ENCODE peak calls at places on chromosomes 3 and 15, in six cellular contexts. S is fibroblast of the conjunctiva; Q is endothelial cell; W is Calu3; M is kidney epithelial cell; O is stimulated activated CD8-positive, alpha-beta memory T cell treated with anti-CD3 and anti-CD28 coated beads, Interleukin-15, amount 100 ng/mL, for 1 hour. L is an unnamed sample.

GRCh38 chr15:31358957-31359721 is 32.5 kb downstream of the KLF13 start:
- DNase-seq in S (no peak), Q (no peak), W (no peak), M (no peak), O (no peak), L (no peak)

GRCh38 chr15:73626072-73626471 is 7.1 kb downstream of the NPTN start:
- DNase-seq in S (no peak), Q (no peak), W (no peak), M (no peak), O (no peak), L (no peak)

GRCh38 chr3:168341192-168341816 is 245.6 kb upstream of the GOLIM4 start:
- DNase-seq in S (peak), Q (no peak), W (peak), M (peak), O (no peak), L (no peak)

GRCh38 chr3:134423153-134423552 is 48.9 kb upstream of the AMOTL2 start:
- DNase-seq in S (no peak), Q (no peak), W (peak), M (no peak), O (no peak), L (no peak)

GRCh38 chr3:71949403-71949802 is 164.5 kb upstream of the PROK2 start:
- DNase-seq in S (no peak), Q (no peak), W (no peak), M (no peak), O (no peak), L (no peak)

GRCh38 chr3:171326717-171327440 is 133.3 kb downstream of the TNIK start:
- DNase-seq in S (no peak), Q (no peak), W (no peak), M (no peak), O (no peak), L (no peak)

GRCh38 chr15:49843725-49844124 is 222.9 kb downstream of the DTWD1 start:
- DNase-seq in S (no peak), Q (no peak), W (peak), M (no peak), O (no peak), L (no peak)

GRCh38 chr3:16759227-16759903 is 125.4 kb upstream of the PLCL2 start:
- DNase-seq in S (no peak), Q (no peak), W (no peak), M (no peak), O (no peak), L (no peak)

GRCh38 chr15:70722266-70723123 is 40.9 kb downstream of the UACA start:
- DNase-seq in S (peak), Q (no peak), W (no peak), M (no peak), O (no peak), L (no peak)

GRCh38 chr3:177552051-177552450 is 354.8 kb upstream of the TBL1XR1 start:
- DNase-seq in S (no peak), Q (no peak), W (no peak), M (no peak), O (no peak), L (no peak)

GRCh38 chr3:37673391-37673790 is 188.3 kb upstream of the CTDSPL start:
- DNase-seq in S (no peak), Q (no peak), W (no peak), M (no peak), O (no peak), L (no peak)

GRCh38 chr3:197516517-197516889 is 39.3 kb downstream of the BDH1 start:
- DNase-seq in S (peak), Q (no peak), W (peak), M (peak), O (no peak), L (no peak)

GRCh38 chr3:39927479-39927878 is 118.1 kb downstream of the MYRIP start:
- DNase-seq in S (no peak), Q (no peak), W (no peak), M (no peak), O (no peak), L (no peak)

GRCh38 chr15:51390932-51391432 is 49.5 kb downstream of the GLDN start:
- DNase-seq in S (no peak), Q (no peak), W (no peak), M (no peak), O (no peak), L (no peak)

GRCh38 chr3:123658118-123658859 is 73.4 kb upstream of the HACD2 start:
- DNase-seq in S (peak), Q (no peak), W (no peak), M (no peak), O (no peak), L (no peak)

GRCh38 chr3:43254125-43254524 is 32.2 kb upstream of the SNRK start:
- DNase-seq in S (no peak), Q (no peak), W (no peak), M (no peak), O (no peak), L (no peak)

GRCh38 chr3:131036200-131036816 is 9.6 kb downstream of the NEK11 start:
- DNase-seq in S (no peak), Q (no peak), W (no peak), M (no peak), O (no peak), L (no peak)

GRCh38 chr15:97585408-97585807 is 375.1 kb upstream of the ARRDC4 start:
- DNase-seq in S (no peak), Q (no peak), W (no peak), M (no peak), O (no peak), L (no peak)

GRCh38 chr3:46607603-46608028 is 4.7 kb upstream of the FAM240A start:
- DNase-seq in S (peak), Q (peak), W (no peak), M (no peak), O (no peak), L (no peak)

GRCh38 chr3:55624238-55624637 is 137.1 kb upstream of the WNT5A start:
- DNase-seq in S (no peak), Q (no peak), W (no peak), M (no peak), O (no peak), L (no peak)

GRCh38 chr3:76039431-76039830 is 254.1 kb upstream of the ZNF717 start:
- DNase-seq in S (no peak), Q (no peak), W (no peak), M (no peak), O (no peak), L (no peak)

GRCh38 chr3:16071246-16071645 is 103.2 kb upstream of the GALNT15 start:
- DNase-seq in S (no peak), Q (no peak), W (peak), M (peak), O (no peak), L (no peak)

GRCh38 chr15:45863881-45864580 is 229.2 kb downstream of the SQOR start:
- DNase-seq in S (no peak), Q (no peak), W (peak), M (no peak), O (no peak), L (no peak)

GRCh38 chr15:25690673-25691543 is 172.2 kb downstream of the ATP10A start:
- DNase-seq in S (no peak), Q (no peak), W (no peak), M (peak), O (no peak), L (no peak)

GRCh38 chr15:75359537-75360250 is 8.7 kb downstream of the MAN2C1 start:
- DNase-seq in S (no peak), Q (no peak), W (no peak), M (no peak), O (no peak), L (no peak)

GRCh38 chr3:97981886-97982285 is 9.7 kb upstream of the RIOX2 start:
- DNase-seq in S (no peak), Q (no peak), W (no peak), M (no peak), O (no peak), L (no peak)

GRCh38 chr3:98807011-98807410 is 43.9 kb downstream of the ST3GAL6 start:
- DNase-seq in S (no peak), Q (no peak), W (no peak), M (no peak), O (no peak), L (no peak)

GRCh38 chr3:59772416-59773408 is 722.9 kb upstream of the CFAP20DC start:
- DNase-seq in S (no peak), Q (no peak), W (no peak), M (no peak), O (no peak), L (no peak)

GRCh38 chr3:173037840-173038483 is 103.1 kb downstream of the SPATA16 start:
- DNase-seq in S (no peak), Q (no peak), W (no peak), M (no peak), O (no peak), L (no peak)

GRCh38 chr3:143329567-143330164 is 210.1 kb downstream of the CHST2 start:
- DNase-seq in S (no peak), Q (no peak), W (no peak), M (no peak), O (no peak), L (no peak)

GRCh38 chr15:36595625-36596024 is 16.2 kb downstream of the CDIN1 start:
- DNase-seq in S (no peak), Q (no peak), W (no peak), M (no peak), O (no peak), L (no peak)

GRCh38 chr3:12479919-12480425 is 4.3 kb upstream of the TSEN2 start:
- DNase-seq in S (peak), Q (peak), W (peak), M (no peak), O (peak), L (no peak)

GRCh38 chr15:73972984-73973682 is 19.0 kb downstream of the STOML1 start:
- DNase-seq in S (peak), Q (peak), W (peak), M (no peak), O (peak), L (no peak)

GRCh38 chr15:79004336-79004735 is 59.5 kb upstream of the CTSH start:
- DNase-seq in S (peak), Q (no peak), W (peak), M (peak), O (no peak), L (no peak)

GRCh38 chr3:195258449-195259145 is 12.4 kb downstream of the XXYLT1 start:
- DNase-seq in S (no peak), Q (no peak), W (no peak), M (no peak), O (no peak), L (no peak)

GRCh38 chr15:79089890-79090486 is 592 bp downstream of the RASGRF1 start:
- DNase-seq in S (no peak), Q (no peak), W (no peak), M (no peak), O (no peak), L (no peak)

GRCh38 chr3:109131276-109131675 is 5.2 kb upstream of the C3orf85 start:
- DNase-seq in S (no peak), Q (no peak), W (no peak), M (peak), O (no peak), L (no peak)